ENCODE peak calls at places on chromosomes 6 and 20, in eight cellular contexts. K is kidney epithelial cell; F is keratinocyte; E is GM13976; N is psoas muscle; Y is brain microvascular endothelial cell; A is CD8-positive, alpha-beta T cell; B is PC-3. W is an unnamed sample.

GRCh38 chr6:116278853-116279231 is 888 bp downstream of the TSPYL1 start:
- DNase-seq in K (no peak), F (no peak), E (no peak), N (peak; percentile 79), Y (no peak), A (peak; percentile 10), B (no peak), W (no peak)

GRCh38 chr6:43884660-43885022 is 114.6 kb downstream of the VEGFA start:
- DNase-seq in K (no peak), F (no peak), E (no peak), N (no peak), Y (no peak), A (no peak), B (no peak), W (no peak)

GRCh38 chr20:56752274-56752673 is 123.2 kb downstream of the TFAP2C start:
- DNase-seq in K (no peak), F (no peak), E (no peak), N (no peak), Y (no peak), A (no peak), B (peak; percentile 34), W (no peak)

GRCh38 chr6:147903931-147904330 is 395.4 kb downstream of the SAMD5 start:
- DNase-seq in K (no peak), F (no peak), E (no peak), N (no peak), Y (no peak), A (no peak), B (no peak), W (no peak)

GRCh38 chr6:10112871-10113584 is 301.8 kb downstream of the TFAP2A start:
- DNase-seq in K (no peak), F (no peak), E (peak; percentile 16), N (no peak), Y (no peak), A (no peak), B (no peak), W (no peak)

GRCh38 chr20:38212806-38213606 is 47.5 kb downstream of the KIAA1755 start:
- DNase-seq in K (no peak), F (no peak), E (no peak), N (no peak), Y (no peak), A (no peak), B (no peak), W (no peak)

GRCh38 chr6:127539292-127539691 is 20.2 kb upstream of the MTCL3 start:
- DNase-seq in K (no peak), F (no peak), E (peak; percentile 40), N (no peak), Y (no peak), A (no peak), B (peak; percentile 34), W (peak; percentile 34)

GRCh38 chr6:337782-338464 is 45.6 kb downstream of the DUSP22 start:
- DNase-seq in K (no peak), F (no peak), E (no peak), N (no peak), Y (no peak), A (peak; percentile 51), B (no peak), W (no peak)

GRCh38 chr6:35036059-35036827 is 104.9 kb downstream of the TCP11 start:
- DNase-seq in K (no peak), F (no peak), E (no peak), N (no peak), Y (no peak), A (no peak), B (no peak), W (no peak)

GRCh38 chr6:139372326-139373153 is 1.9 kb downstream of the CITED2 start:
- DNase-seq in K (no peak), F (no peak), E (no peak), N (no peak), Y (no peak), A (no peak), B (peak; percentile 10), W (peak; percentile 33)

DNA sequence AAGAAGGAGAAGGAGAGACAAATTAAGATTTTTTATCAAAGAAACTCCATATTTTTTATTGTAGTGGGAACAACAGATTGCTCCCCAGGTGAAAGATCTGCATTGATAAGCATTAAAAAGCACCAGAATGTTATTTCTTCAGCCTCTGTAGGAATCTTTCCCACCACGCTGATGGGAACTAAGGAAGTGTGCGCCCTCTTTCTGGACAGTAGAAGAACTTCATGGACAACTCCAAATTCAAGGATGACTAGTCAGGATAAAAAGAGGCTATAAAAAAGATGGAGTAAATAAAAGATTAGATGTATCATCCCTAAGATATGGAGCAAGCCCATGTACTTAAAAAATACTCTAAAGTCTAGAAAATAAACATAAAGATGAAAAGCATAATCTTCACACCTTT is 45.8 kb upstream of the PAK5 start:
- DNase-seq in K (no peak), F (no peak), E (no peak), N (no peak), Y (no peak), A (no peak), B (peak; percentile 59), W (no peak)
- TF ChIP-seq CTCF in K (peak; percentile 26), F (no peak), E (no peak), N (no peak), Y (peak; percentile 19), A (no peak), B (peak; percentile 56), W (no peak)

DNA sequence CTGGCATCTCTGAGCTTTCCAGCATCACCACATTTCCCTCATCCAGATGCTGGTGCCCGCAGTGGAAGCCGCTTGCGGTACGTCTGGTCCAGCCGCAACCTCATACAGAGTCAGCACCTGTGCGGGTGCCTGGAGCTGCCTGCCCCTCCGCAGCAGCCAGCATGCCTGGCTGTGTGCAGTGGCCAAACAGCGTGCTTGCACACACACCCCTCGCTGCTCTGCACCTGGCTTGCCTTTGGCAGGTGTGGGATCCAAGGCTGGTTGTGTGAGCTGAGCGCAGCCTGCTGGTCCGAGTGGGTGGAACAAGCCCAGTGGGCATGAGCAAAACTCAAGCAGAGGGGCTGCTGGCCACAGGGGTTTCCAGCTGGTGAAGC is 3.1 kb upstream of the HINT3 start:
- DNase-seq in K (no peak), F (no peak), E (no peak), N (no peak), Y (no peak), A (no peak), B (peak; percentile 61), W (no peak)
- TF ChIP-seq CTCF in K (peak; percentile 46), F (peak; percentile 74), E (no peak), N (no peak), Y (peak; percentile 47), A (no peak), B (peak; percentile 62), W (peak; percentile 27)

DNA sequence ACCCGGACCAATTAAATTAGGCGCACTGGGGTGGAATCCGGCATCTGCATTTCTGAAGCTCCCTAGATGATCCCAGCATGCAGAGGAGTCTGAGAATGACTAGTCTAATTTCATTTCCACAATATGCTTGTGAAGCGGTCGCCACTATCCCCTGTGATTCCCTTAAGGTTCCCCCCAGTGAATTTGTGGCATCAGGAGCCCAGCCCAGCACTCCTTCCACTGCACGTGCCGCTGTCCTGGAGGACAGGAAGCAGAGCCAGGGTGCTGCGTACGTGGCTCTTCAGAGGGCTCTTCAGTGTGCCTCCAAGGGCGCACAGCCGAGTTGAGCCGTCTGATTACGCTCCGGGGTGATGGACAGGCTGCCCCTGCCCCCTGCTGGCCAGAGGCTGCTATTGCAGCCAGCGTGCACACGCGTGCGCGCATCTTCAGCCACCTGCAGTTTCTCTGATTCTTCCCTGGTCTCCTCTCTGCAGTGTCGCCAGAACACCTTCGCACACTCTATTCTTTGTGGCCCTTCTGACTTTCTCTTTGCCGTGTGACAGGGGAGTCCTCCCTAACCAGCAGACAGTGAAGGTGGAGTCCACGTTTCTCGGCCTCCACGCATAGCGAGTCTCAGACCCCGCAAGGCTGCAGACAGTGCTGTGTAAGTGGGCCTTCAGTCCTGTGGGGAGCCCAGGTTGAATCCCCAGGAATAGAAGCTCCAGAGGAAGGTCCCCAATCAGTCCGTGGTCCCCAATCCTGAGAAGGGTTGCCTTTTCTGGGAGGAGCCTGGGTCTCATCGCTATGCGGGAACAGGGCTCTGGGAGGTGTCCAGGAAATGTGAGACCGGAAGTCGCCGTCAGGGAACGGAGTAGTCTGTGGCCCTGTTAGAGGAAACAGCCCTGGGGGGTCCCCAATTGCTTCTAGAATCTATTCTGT is 16.5 kb upstream of the NCR2 start:
- DNase-seq in K (peak; percentile 14), F (peak; percentile 40), E (peak; percentile 85), N (peak; percentile 88), Y (peak; percentile 73), A (peak; percentile 84), B (peak; percentile 84), W (peak; percentile 88)
- TF ChIP-seq CTCF in K (peak; percentile 100), F (peak; percentile 99), E (peak; percentile 99), N (peak; percentile 100), Y (peak; percentile 100), A (peak; percentile 99), B (peak; percentile 97), W (peak; percentile 100)

GRCh38 chr6:124854338-124854922 is 107.8 kb upstream of the RNF217 start:
- DNase-seq in K (no peak), F (no peak), E (no peak), N (no peak), Y (no peak), A (no peak), B (peak; percentile 16), W (no peak)
- TF ChIP-seq CTCF in K (no peak), F (no peak), E (no peak), N (peak; percentile 28), Y (no peak), A (no peak), B (peak; percentile 54), W (peak; percentile 1)

DNA sequence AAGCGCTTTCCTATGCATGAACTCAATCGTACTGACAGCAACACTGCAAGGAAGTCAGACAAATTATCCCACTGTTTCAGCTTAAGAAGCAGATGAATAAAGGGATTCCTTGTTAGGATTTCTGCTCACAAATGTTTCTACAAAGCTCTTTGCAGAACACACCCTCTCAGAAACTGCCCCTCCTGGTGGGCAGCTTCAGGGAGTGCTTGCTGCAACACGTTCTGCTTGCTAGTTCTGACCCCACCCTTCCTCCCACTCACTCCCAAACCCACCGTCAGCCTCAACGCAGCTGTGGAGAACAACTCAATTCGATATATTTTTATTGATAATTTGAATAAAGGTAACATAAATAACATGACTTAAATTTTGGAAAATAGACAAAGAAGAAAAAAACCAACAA is 250.8 kb upstream of the PRDM1 start:
- DNase-seq in K (no peak), F (peak; percentile 11), E (no peak), N (no peak), Y (peak; percentile 9), A (no peak), B (peak; percentile 42), W (peak; percentile 70)
- TF ChIP-seq CTCF in K (peak; percentile 51), F (peak; percentile 51), E (peak; percentile 12), N (no peak), Y (peak; percentile 84), A (peak; percentile 20), B (peak; percentile 54), W (peak; percentile 70)

DNA sequence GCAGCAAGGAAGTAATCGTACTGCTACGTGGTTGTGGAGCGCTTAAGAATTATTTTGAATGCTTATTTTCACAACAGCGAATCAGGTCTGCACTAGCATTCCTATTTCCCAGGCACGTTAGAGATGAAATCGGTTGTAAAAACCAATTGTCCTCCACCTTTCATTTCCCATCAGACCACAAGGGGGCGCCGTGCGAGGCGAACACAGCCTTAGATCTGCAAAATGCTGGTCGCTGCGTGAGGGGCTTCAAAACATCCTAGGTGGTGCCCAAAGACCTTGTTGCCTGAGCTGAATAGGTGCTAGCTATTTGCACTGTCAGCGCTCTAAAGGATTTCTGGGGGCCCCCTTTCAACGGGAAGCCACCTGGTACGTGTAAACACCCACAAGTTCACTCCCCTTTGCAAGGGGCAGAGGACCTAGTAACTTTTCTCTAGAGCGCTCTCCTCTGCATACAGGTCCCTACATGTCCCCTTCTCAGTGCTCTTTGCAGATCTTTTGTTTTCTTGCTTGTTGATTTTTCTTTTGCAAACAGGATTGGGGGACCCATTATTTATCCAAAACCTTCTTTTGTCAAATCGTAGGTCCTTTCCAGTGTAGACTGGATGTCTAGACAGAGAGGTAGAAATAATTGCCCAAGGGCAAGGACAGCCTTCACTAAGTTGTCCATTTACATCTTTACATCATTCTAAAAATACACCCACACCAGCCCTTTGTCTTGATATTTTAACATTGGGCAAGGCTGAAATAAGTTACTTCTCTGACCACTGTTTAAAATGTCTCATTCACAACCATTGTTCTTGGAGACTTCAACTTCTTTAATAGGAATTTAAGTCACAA is 59.7 kb downstream of the NEDD9 start:
- DNase-seq in K (no peak), F (no peak), E (peak; percentile 66), N (peak; percentile 76), Y (peak; percentile 55), A (peak; percentile 83), B (peak; percentile 71), W (peak; percentile 55)
- TF ChIP-seq CTCF in K (peak; percentile 79), F (peak; percentile 90), E (peak; percentile 83), N (peak; percentile 80), Y (peak; percentile 89), A (peak; percentile 86), B (peak; percentile 93), W (peak; percentile 84)